ENCODE peak calls at places on chromosomes 13 and 19, in nine cellular contexts. A, Z, F, J, C, Q, U, T and K are unnamed samples.
A peak's percentile ranks its signal among the peaks of the same experiment; 100 is the strongest.

GRCh38 chr13:91722267-91722884 is 324.0 kb downstream of the GPC5 start:
- DNase-seq in Q (no peak), Z (peak; percentile 32), T (peak; percentile 19), U (no peak), A (no peak), J (no peak), C (no peak), F (peak; percentile 31), K (peak; percentile 11)

GRCh38 chr19:53871448-53871847 is 3.8 kb downstream of the MYADM start:
- DNase-seq in J (no peak), C (no peak), T (no peak), Q (no peak), U (no peak), A (no peak), Z (no peak), F (no peak), K (no peak)

GRCh38 chr19:35179830-35180229 is 25.3 kb downstream of the FXYD5 start:
- DNase-seq in Z (no peak), U (no peak), Q (no peak), F (no peak), T (no peak), J (no peak), A (no peak), C (no peak), K (no peak)

GRCh38 chr13:111639196-111639705 is 318.8 kb downstream of the TEX29 start:
- DNase-seq in U (no peak), T (no peak), C (no peak), F (no peak), A (no peak), J (no peak), Q (no peak), Z (no peak), K (no peak)

GRCh38 chr19:45376045-45376724 is 5.8 kb upstream of the ERCC2 start:
- DNase-seq in T (no peak), J (no peak), A (no peak), Z (peak; percentile 98), F (peak; percentile 99), C (no peak), U (peak; percentile 64), Q (no peak), K (peak; percentile 84)

GRCh38 chr19:38838208-38838985 is 6.8 kb upstream of the ECH1 start:
- DNase-seq in F (no peak), Z (no peak), Q (no peak), C (peak; percentile 52), U (no peak), T (no peak), A (no peak), J (peak; percentile 66), K (no peak)

GRCh38 chr13:34756136-34756535 is 185.9 kb upstream of the NBEA start:
- DNase-seq in A (no peak), J (no peak), Q (no peak), F (no peak), C (no peak), T (no peak), Z (no peak), U (no peak), K (no peak)

GRCh38 chr19:46766569-46767317 is 20.5 kb upstream of the STRN4 start:
- DNase-seq in C (no peak), T (peak; percentile 63), J (peak; percentile 78), Q (no peak), Z (peak; percentile 31), A (no peak), U (no peak), F (peak; percentile 53), K (no peak)

DNA sequence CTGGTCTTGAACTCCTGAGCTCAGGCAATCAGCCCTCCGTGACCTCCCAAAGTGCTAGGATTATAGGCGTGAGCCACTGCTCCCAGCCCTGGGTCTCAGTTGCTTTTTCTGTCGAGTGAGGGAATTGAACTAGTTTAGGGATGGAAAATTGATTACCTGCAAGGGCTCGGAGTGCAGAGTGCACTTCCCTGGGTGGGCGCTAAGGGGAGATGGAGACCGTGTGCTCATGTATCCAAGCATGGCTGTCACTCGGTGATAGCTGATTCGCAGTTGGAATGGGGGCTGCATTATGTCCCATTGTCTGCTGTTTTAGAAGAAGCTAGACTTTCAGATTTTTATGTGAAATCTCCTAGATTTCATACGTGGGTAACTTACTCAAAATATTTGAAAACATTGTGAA is 139.9 kb upstream of the RFC3 start:
- DNase-seq in Q (no peak), C (no peak), A (no peak), U (no peak), T (no peak), J (no peak), Z (no peak), F (no peak), K (no peak)
- H3K4me3 ChIP-seq in Q (no peak overlapping the region), C (no peak overlapping the region), A (no peak overlapping the region), U (no peak overlapping the region), T (no peak overlapping the region), J (no peak overlapping the region), Z (no peak overlapping the region), F (no peak overlapping the region), K (no peak overlapping the region)

GRCh38 chr19:55079400-55080038 is 3.9 kb downstream of the EPS8L1 start:
- DNase-seq in Q (no peak), Z (no peak), C (no peak), J (no peak), U (no peak), T (no peak), F (no peak), A (no peak), K (no peak)

GRCh38 chr19:55080121-55080914 is 4.6 kb downstream of the EPS8L1 start:
- DNase-seq in Q (peak; percentile 44), F (peak; percentile 72), C (peak; percentile 80), A (peak; percentile 91), Z (peak; percentile 41), U (no peak), J (peak; percentile 90), T (no peak), K (peak; percentile 63)

GRCh38 chr19:55082023-55082851 is 6.6 kb downstream of the EPS8L1 start:
- DNase-seq in T (no peak), Z (peak; percentile 35), Q (no peak), A (no peak), U (no peak), C (no peak), F (peak; percentile 54), J (no peak), K (peak; percentile 49)

GRCh38 chr19:55081773-55082022 is 6.0 kb downstream of the EPS8L1 start:
- DNase-seq in Q (no peak), T (no peak), J (no peak), F (no peak), U (no peak), A (no peak), Z (no peak), C (no peak), K (no peak)

DNA sequence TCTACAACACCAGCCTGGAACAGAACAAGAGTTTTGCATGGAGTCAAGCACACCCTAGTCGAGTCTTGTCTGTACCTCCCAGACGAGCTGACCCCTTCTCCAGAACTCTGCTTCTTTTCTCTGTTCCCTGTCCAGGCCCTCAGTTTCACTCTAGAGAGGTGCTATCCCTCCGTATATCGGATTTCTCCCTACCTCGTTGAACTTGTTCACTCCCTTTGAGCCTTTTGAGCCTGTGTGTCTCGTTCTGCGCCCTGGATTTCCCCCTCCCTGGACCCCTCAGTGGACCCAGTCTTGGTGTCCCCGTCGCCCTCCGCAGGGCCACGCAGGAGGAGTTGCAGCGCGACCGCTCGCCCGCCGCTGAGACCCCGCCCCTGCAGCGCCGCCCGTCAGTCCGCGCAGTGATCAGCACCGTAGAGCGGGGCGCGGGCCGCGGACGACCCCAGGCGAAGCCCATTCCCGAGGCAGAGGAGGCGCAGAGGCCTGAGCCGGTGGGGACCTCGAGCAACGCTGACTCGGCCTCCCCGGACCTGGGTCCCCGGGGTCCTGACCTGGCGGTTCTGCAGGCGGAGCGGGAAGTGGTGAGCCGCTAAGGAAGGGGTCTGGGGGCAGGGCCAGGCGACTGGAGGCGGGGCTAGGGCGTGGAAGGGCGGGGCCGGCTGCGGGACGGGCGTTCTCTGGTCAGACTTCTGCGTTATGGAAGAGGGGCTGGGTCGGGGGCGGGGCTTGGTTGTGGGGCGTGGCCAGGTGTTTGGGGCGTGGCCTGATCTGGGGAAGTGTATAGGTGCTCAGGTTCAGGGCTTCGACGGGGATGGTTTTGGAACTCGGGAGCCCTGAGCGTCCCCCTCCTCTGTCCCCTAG is 5.5 kb downstream of the EPS8L1 start:
- DNase-seq in A (peak; percentile 95), Q (peak; percentile 84), J (peak; percentile 94), U (no peak), F (peak; percentile 63), Z (peak; percentile 36), C (peak; percentile 84), T (no peak), K (peak; percentile 73)
- TF ChIP-seq CTCF in A (no peak), Q (no peak), J (no peak), U (no peak), F (no peak), Z (no peak), C (no peak), T (no peak), K (no peak)

DNA sequence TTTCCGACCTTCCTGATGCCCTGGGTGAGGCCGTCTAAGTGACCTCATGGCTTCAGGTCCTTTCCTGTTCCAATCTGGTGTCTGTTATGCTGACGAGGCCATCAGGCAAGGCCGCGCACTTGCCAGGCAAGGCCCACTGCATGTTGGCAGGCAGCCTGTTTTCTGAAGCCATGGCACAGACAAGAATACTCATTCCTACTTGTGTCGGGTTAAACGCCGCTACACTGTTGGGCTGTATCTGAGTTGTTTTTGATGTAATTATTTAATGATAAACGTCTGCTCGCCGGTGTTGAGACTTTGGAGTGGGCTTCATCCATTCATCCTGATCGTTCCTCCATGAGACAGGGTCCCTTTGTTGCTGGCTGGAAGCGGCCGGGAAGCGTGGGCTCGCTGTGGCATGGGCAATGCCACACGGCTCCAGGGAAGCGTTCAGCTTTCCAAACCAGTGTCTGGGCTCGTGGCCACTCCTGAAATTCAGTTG is 92.1 kb downstream of the ATP11A start:
- DNase-seq in Q (no peak), C (no peak), T (no peak), F (no peak), A (peak; percentile 79), U (no peak), Z (peak; percentile 39), J (no peak), K (no peak)
- H3K4me3 ChIP-seq in Q (no peak overlapping the region), C (no peak overlapping the region), T (no peak overlapping the region), F (no peak overlapping the region), A (no peak overlapping the region), U (no peak overlapping the region), Z (no peak overlapping the region), J (no peak overlapping the region), K (no peak overlapping the region)

GRCh38 chr13:40664100-40665060 is 2.1 kb downstream of the FOXO1 start:
- DNase-seq in A (peak; percentile 90), C (peak; percentile 92), T (peak; percentile 63), U (no peak), Z (peak; percentile 38), F (peak; percentile 60), J (peak; percentile 93), Q (peak; percentile 55), K (peak; percentile 53)

GRCh38 chr13:40666058-40666904 is at the start of gene FOXO1:
- DNase-seq in T (peak; percentile 76), C (peak; percentile 95), J (peak; percentile 95), Z (peak; percentile 81), Q (peak; percentile 91), U (no peak), F (peak; percentile 78), A (peak; percentile 95), K (peak; percentile 85)

GRCh38 chr13:40665754-40666057 is 735 bp downstream of the FOXO1 start:
- DNase-seq in A (no peak), T (peak; percentile 23), C (no peak), J (no peak), Q (peak; percentile 32), F (no peak), Z (no peak), U (no peak), K (no peak)

GRCh38 chr13:40666905-40667621 is 622 bp upstream of the FOXO1 start:
- DNase-seq in C (peak; percentile 75), A (peak; percentile 89), U (no peak), Z (no peak), T (peak; percentile 33), J (peak; percentile 77), F (no peak), Q (peak; percentile 11), K (no peak)

GRCh38 chr13:40665061-40665753 is 1.2 kb downstream of the FOXO1 start:
- DNase-seq in J (peak; percentile 69), T (peak; percentile 14), F (peak; percentile 39), Z (no peak), C (peak; percentile 68), U (no peak), A (peak; percentile 80), Q (peak; percentile 6), K (peak; percentile 19)
- TF ChIP-seq CTCF in J (no peak), T (no peak), F (no peak), Z (no peak), C (no peak), U (no peak), A (peak; percentile 5), Q (no peak), K (no peak)